ENCODE peak calls at places on chromosome 6, in six cellular contexts. S is GM23248, H is SK-N-SH, K is mesenchymal stem cell, Y is HCT116, M is neuronal stem cell. I is an unnamed sample. For H3K36me3, the result is how much of the 10 kb centered on the place peaks cover.

GRCh38 chr6:108961985-108962384 is 113.8 kb downstream of the ARMC2 start:
- DNase-seq in S (peak), H (no peak), K (no peak), Y (no peak), M (no peak), I (peak)

GRCh38 chr6:12280901-12281300 is 9.3 kb upstream of the EDN1 start:
- DNase-seq in S (no peak), H (no peak), K (no peak), Y (no peak), M (no peak), I (peak)

GRCh38 chr6:45327956-45328522 is at the start of gene RUNX2:
- DNase-seq in S (peak), H (no peak), K (peak), Y (no peak), M (no peak), I (no peak)

GRCh38 chr6:132693478-132693877 is 20.4 kb downstream of the VNN1 start:
- DNase-seq in S (no peak), H (no peak), K (no peak), Y (no peak), M (no peak), I (peak)

GRCh38 chr6:40378071-40378724 is 209.0 kb downstream of the LRFN2 start:
- DNase-seq in S (no peak), H (no peak), K (no peak), Y (no peak), M (no peak), I (no peak)

GRCh38 chr6:156563710-156564109 is 213.5 kb upstream of the ARID1B start:
- DNase-seq in S (no peak), H (peak), K (no peak), Y (no peak), M (no peak), I (no peak)

GRCh38 chr6:14841901-14842421 is 403.9 kb upstream of the JARID2 start:
- DNase-seq in S (peak), H (no peak), K (peak), Y (no peak), M (no peak), I (peak)

GRCh38 chr6:210778-211177 is 81.5 kb upstream of the DUSP22 start:
- DNase-seq in S (no peak), H (no peak), K (no peak), Y (no peak), M (no peak), I (no peak)

GRCh38 chr6:40688214-40688761 is 101.1 kb upstream of the LRFN2 start:
- DNase-seq in S (no peak), H (no peak), K (no peak), Y (no peak), M (no peak), I (no peak)

GRCh38 chr6:13281630-13282156 is 46.6 kb downstream of the TBC1D7 start:
- DNase-seq in S (no peak), H (no peak), K (peak), Y (no peak), M (no peak), I (peak)

GRCh38 chr6:80165819-80166218 is 59.3 kb downstream of the BCKDHB start:
- DNase-seq in S (no peak), H (no peak), K (no peak), Y (no peak), M (no peak), I (no peak)

GRCh38 chr6:22313796-22314195 is 17.0 kb upstream of the PRL start:
- DNase-seq in S (no peak), H (no peak), K (no peak), Y (no peak), M (no peak), I (no peak)

GRCh38 chr6:83467620-83468036 is 36.8 kb upstream of the ME1 start:
- DNase-seq in S (no peak), H (no peak), K (no peak), Y (no peak), M (no peak), I (no peak)
- H2AFZ ChIP-seq in S (no peak), H (no peak), K (no peak), Y (peak), M (no peak), I (no peak)

DNA sequence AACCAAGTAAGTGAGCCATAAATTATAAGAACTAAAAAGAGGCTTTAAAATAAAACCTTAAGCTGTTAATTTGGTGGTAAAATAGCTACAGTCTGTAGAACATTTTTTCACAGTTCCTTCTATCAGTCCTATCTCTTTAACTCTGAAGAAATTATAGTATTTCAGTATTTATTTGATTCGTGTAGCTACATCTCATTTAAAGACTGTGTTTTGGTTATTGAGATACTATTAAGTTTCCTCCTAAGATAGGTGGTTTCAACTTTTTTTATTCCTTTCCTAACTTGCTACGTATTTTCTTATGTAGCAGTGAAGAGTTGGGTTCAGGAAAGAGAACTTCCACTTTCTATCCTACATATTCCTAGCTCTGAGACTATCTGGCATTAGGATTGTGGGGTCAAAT is 97.2 kb downstream of the CD2AP start:
- DNase-seq in S (no peak), H (no peak), K (no peak), Y (no peak), M (no peak), I (no peak)
- H3K36me3 ChIP-seq in S (under half), H (under half), K (under half), Y (under half), M (under half), I (under half)

GRCh38 chr6:73769976-73770375 is 74.0 kb downstream of the CD109 start:
- DNase-seq in S (no peak), H (no peak), K (no peak), Y (no peak), M (no peak), I (no peak)

GRCh38 chr6:73768630-73769029 is 72.6 kb downstream of the CD109 start:
- DNase-seq in S (no peak), H (no peak), K (no peak), Y (no peak), M (no peak), I (no peak)

GRCh38 chr6:73779943-73780342 is 83.9 kb downstream of the CD109 start:
- DNase-seq in S (no peak), H (no peak), K (no peak), Y (no peak), M (no peak), I (no peak)

DNA sequence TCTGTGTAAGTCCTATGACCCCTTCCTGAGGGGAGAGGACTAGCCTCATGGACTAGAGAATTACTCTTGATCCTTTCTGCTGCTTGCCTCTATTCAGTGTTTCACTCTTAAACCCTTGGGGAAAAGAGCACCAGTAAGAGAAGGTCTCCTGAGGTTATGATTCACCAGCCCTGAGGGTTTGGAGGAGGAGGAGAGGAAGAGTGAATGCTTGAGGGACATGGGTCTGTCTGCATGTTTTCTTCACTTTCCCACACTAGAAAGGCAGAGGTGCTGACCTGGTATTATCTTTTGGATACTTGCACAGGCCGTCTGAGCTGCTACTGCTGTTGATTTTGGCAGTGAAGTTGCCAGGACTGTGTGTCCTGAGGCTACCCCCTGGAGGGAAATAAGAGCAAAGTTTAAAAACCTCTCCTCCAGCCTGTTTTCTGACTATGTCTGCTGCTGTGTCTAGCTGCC is 78.3 kb downstream of the CD109 start:
- DNase-seq in S (peak), H (no peak), K (peak), Y (peak), M (no peak), I (peak)
- H2AFZ ChIP-seq in S (peak), H (no peak), K (no peak), Y (no peak), M (no peak), I (peak)

GRCh38 chr6:56613247-56613851 is 29.3 kb downstream of the DST start:
- DNase-seq in S (no peak), H (no peak), K (no peak), Y (no peak), M (no peak), I (no peak)
- H3K36me3 ChIP-seq in S (half or more), H (half or more), K (under half), Y (under half), M (under half), I (half or more)

GRCh38 chr6:135266675-135267074 is 85.6 kb downstream of the MYB start:
- DNase-seq in S (no peak), H (no peak), K (no peak), Y (no peak), M (no peak), I (no peak)

GRCh38 chr6:135268740-135269139 is 87.6 kb downstream of the MYB start:
- DNase-seq in S (no peak), H (no peak), K (no peak), Y (no peak), M (no peak), I (no peak)

GRCh38 chr6:135265278-135265677 is 84.2 kb downstream of the MYB start:
- DNase-seq in S (no peak), H (no peak), K (no peak), Y (no peak), M (no peak), I (no peak)

GRCh38 chr6:135268263-135268662 is 87.2 kb downstream of the MYB start:
- DNase-seq in S (no peak), H (no peak), K (no peak), Y (no peak), M (no peak), I (no peak)

DNA sequence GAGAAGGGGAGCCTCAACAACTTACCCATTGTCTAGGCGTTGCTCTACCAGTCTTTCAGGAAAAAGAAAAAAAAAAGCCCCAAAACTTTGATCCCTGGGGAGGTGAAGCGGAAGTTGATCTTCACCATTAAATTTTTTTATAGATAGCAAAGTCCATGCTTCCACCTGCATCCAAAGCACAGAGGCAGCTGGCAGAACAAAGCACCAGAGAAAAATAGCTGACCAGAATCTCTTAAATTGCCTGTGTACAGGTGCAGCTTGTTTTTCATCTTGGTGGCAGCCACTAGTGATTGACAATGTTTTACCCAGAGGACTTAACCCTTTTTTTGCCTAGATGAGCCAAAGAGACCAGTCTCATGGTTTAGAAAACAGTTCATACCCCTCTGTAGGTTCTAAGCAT is 86.0 kb downstream of the MYB start:
- DNase-seq in S (no peak), H (no peak), K (no peak), Y (no peak), M (no peak), I (no peak)
- H2AFZ ChIP-seq in S (no peak), H (no peak), K (no peak), Y (no peak), M (no peak), I (no peak)

DNA sequence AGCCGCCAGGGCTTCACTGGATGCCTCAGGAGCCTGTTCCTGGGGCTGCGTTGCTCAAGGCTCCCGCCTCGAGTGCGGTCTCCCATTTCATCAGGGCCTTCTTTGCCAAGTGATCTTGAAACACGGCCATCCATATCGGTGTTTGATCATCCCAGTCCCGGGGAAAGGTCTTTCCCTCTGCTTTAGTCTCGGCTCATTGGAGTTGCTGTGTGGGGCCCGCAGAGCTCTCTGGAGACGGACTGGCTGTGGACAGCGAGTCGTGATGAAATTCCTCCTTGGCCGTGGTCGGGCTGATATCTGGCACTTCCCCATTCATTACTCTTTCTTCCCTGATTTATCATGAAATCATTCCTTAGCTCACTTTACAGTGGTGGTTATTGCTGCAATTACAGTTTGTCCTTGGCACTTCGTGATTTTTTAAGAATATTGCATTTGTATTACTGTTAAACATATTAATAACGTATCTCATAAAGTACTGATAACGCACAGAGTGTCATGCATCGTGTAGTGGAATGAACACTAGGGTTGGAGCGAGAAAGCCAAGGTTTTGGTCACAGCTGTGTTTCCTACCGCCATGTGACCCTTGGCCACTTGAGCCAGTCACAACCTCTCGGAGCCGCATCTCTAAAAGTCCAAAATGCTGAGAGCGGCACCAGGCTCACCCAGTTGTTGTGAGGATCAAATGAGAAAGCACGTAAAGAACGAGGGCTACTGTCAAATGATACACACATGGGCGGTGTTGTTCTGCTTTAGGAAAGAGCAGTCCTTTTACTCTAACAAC is 71.8 kb downstream of the MTHFD1L start:
- DNase-seq in S (no peak), H (no peak), K (no peak), Y (no peak), M (no peak), I (no peak)
- H3K36me3 ChIP-seq in S (half or more), H (under half), K (under half), Y (under half), M (under half), I (half or more)

I was measured in osteoblast.